ENCODE peak calls at places on chromosomes 7 and 10, in six cellular contexts. D is bronchial epithelial cell, B is thyroid gland, G is psoas muscle, I is IMR-90, J is left ventricle myocardium inferior. O is an unnamed sample.
A peak's percentile ranks its signal among the peaks of the same experiment; 100 is the strongest.

GRCh38 chr10:74078037-74078436 is 72.6 kb downstream of the AP3M1 start:
- DNase-seq in D (no peak), B (no peak), G (no peak), I (peak; percentile 66), J (no peak), O (no peak)

GRCh38 chr7:151397026-151397425 is 12.8 kb downstream of the WDR86 start:
- DNase-seq in D (no peak), B (no peak), G (peak; percentile 50), I (no peak), J (no peak), O (no peak)

GRCh38 chr7:80372415-80372814 is 139.4 kb downstream of the GNAT3 start:
- DNase-seq in D (no peak), B (no peak), G (no peak), I (peak; percentile 82), J (no peak), O (peak; percentile 39)

GRCh38 chr10:125149278-125150047 is 10.9 kb downstream of the CTBP2 start:
- DNase-seq in D (peak; percentile 87), B (peak; percentile 96), G (peak; percentile 90), I (peak; percentile 87), J (peak; percentile 55), O (no peak)

GRCh38 chr10:86556933-86557649 is 35.5 kb upstream of the WAPL start:
- DNase-seq in D (no peak), B (peak; percentile 16), G (no peak), I (no peak), J (no peak), O (no peak)

GRCh38 chr7:134602921-134603394 is 43.7 kb upstream of the BPGM start:
- DNase-seq in D (peak; percentile 35), B (peak; percentile 11), G (no peak), I (peak; percentile 28), J (no peak), O (no peak)

GRCh38 chr10:64682043-64682442 is 1160.8 kb downstream of the REEP3 start:
- DNase-seq in D (peak; percentile 1), B (no peak), G (no peak), I (no peak), J (no peak), O (no peak)

GRCh38 chr10:30737931-30738391 is 108.4 kb upstream of the LYZL2 start:
- DNase-seq in D (no peak), B (no peak), G (no peak), I (no peak), J (no peak), O (no peak)

GRCh38 chr10:86857097-86857825 is 100.2 kb downstream of the MMRN2 start:
- DNase-seq in D (peak; percentile 34), B (no peak), G (no peak), I (peak; percentile 88), J (no peak), O (no peak)

GRCh38 chr7:107995184-107996071 is 7.5 kb downstream of the LAMB1 start:
- DNase-seq in D (peak; percentile 88), B (peak; percentile 79), G (no peak), I (peak; percentile 85), J (no peak), O (no peak)
- H3K4me3 ChIP-seq in D (no peak overlapping the region), B (no peak overlapping the region), G (no peak overlapping the region), I (no peak overlapping the region), J (peak overlapping the region; percentile 1), O (no peak overlapping the region)

DNA sequence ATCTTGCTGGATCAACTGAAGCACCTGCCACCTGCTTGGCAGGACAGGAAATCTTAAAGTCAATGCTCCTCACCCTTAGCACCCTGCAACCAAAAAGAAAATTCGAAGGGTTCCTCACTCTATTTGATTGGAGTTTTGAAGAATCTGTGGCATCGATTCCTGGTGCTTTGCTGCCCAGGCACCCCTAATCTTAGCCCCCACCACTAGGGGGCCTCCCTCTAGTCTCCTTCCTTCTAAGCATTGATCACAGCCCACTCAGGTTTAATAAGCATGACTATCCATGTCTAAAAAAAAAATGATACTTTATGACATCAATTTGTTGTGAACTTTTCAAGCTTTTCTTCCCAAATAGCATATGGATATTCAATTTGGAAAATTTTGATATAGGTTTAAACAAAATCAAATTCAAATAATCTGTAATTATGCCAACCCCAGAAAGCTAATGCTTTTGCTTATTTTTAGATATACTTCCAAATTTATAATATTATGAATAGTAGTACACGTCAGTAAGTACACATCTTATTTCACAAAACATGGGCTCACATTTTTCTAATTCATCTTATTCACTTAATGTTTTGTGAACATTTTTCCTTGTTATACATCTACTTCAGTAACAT is 45.3 kb downstream of the NRG3 start:
- DNase-seq in D (no peak), B (no peak), G (no peak), I (no peak), J (no peak), O (no peak)
- TF ChIP-seq CTCF in D (peak; percentile 9), B (no peak), G (no peak), I (no peak), J (peak; percentile 12), O (no peak)

DNA sequence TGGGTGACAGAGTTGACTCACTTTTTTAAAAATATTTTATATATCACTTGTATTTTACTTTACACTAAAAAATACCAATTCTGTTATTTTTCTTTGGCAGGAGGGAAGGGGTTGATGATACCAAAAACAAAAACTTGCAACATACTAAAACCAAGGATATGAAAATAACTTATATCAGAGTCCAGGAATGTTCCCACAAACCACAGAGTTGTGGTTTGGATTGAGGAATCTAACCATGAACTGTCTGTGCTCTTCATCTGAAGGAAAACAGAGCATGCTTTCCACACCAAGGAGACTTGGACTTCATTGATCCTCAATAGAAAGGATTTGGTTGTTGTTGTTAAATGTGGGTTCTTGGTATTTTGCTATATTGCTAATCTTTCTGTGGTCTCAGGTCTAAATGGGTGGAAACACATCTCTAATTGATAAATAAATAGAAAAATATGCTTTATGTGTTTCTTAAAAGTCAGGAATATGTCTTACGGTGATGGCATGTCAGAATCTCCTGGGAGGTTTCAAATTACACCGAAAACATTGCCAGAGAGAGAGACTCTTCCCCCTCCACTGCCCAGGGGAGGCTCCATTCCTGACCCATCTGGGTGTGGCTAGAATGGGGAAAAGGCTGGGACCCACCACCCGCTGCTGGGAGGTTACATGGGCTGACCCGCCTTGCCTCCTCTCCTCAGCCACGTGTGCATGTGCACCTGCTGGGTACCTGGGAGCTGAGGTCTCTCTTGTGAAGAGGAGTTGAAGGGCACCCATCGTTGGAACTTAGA is 46.9 kb upstream of the STK17A start:
- DNase-seq in D (peak; percentile 80), B (no peak), G (peak; percentile 64), I (peak; percentile 91), J (no peak), O (peak; percentile 86)
- H3K4me3 ChIP-seq in D (no peak overlapping the region), B (no peak overlapping the region), G (no peak overlapping the region), I (no peak overlapping the region), J (no peak overlapping the region), O (no peak overlapping the region)

GRCh38 chr10:113610636-113611601 is 52.9 kb downstream of the NRAP start:
- DNase-seq in D (no peak), B (no peak), G (no peak), I (no peak), J (no peak), O (no peak)
- TF ChIP-seq CTCF in D (no peak), B (no peak), G (no peak), I (no peak), J (no peak), O (no peak)

DNA sequence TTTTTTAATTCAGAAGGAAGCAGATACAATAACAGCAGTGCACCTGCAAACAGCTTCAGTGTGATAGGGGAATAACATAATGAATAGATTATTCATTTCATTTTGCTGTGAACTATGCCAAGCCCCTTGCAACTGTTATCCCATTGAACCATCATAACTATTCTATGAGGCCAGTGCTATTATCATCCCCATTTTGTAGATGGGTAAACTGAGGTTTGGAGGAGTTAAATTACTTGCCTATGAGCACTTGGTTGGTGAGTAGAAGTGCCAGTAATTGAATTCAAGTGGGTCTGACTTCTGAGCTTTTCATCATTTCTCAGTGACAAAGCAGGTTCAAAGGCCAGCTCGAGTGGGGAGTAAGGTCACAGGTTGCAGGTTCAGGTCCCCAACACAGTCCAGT is 16.8 kb upstream of the XPNPEP1 start:
- DNase-seq in D (no peak), B (no peak), G (no peak), I (no peak), J (no peak), O (no peak)
- H3K4me3 ChIP-seq in D (no peak overlapping the region), B (no peak overlapping the region), G (no peak overlapping the region), I (no peak overlapping the region), J (no peak overlapping the region), O (no peak overlapping the region)

GRCh38 chr10:128173383-128173782 is 47.2 kb upstream of the MKI67 start:
- DNase-seq in D (peak; percentile 47), B (no peak), G (no peak), I (no peak), J (no peak), O (no peak)

GRCh38 chr10:128174581-128175559 is 48.6 kb upstream of the MKI67 start:
- DNase-seq in D (no peak), B (no peak), G (no peak), I (no peak), J (no peak), O (no peak)

GRCh38 chr10:128172756-128173155 is 46.5 kb upstream of the MKI67 start:
- DNase-seq in D (no peak), B (no peak), G (no peak), I (no peak), J (no peak), O (no peak)

GRCh38 chr10:128180843-128181242 is 54.6 kb upstream of the MKI67 start:
- DNase-seq in D (no peak), B (no peak), G (no peak), I (no peak), J (no peak), O (no peak)

DNA sequence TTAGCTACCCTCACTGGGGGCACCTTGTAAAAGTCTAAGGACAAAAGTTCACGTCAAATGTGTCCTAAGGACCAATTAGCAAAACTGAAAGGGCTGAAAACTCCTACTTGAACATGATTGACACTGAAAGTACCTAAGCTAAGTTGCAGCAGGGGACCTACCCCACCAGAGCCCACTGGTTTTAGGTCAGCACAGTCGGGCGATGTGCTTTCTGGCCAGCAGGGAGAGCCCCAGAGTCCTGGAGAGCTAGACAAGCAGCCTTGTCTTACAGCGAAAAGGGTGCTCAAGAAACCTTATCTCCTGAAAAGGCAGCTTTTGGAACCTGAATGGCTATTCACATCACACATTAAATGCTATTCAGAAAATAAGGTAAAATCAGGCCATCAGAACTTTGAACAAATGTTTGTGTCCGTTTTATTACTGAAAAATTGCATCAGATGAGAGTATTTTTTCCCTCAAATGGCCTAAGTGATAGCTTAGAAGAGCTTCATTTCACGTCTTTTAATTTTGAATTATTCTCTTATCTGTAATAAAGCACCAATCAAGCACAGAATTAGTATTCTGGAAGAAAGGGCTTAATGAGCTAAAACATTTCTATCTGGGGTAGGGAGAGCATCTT is 52.2 kb upstream of the MKI67 start:
- DNase-seq in D (peak; percentile 33), B (peak; percentile 12), G (no peak), I (peak; percentile 14), J (no peak), O (no peak)
- TF ChIP-seq CTCF in D (peak; percentile 73), B (peak; percentile 25), G (no peak), I (peak; percentile 36), J (peak; percentile 30), O (peak; percentile 48)

GRCh38 chr7:97006951-97007861 is 1.9 kb downstream of the DLX6 start:
- DNase-seq in D (no peak), B (no peak), G (no peak), I (no peak), J (no peak), O (no peak)
- H3K4me3 ChIP-seq in D (no peak overlapping the region), B (no peak overlapping the region), G (peak overlapping the region; percentile 55), I (no peak overlapping the region), J (peak overlapping the region; percentile 61), O (no peak overlapping the region)